ENCODE peak calls at places on chromosomes 2 and 18, in six cellular contexts. C, Y, X, M, Z and O are unnamed samples.

GRCh38 chr2:176817061-176817565 is 395.5 kb upstream of the HNRNPA3 start:
- DNase-seq in C (no peak), Y (no peak), X (no peak), M (peak), Z (no peak), O (no peak)

GRCh38 chr18:57837917-57838548 is 34.9 kb upstream of the ATP8B1 start:
- DNase-seq in C (peak), Y (no peak), X (no peak), M (no peak), Z (no peak), O (no peak)

GRCh38 chr2:128473175-128474013 is 154.7 kb upstream of the HS6ST1 start:
- DNase-seq in C (no peak), Y (no peak), X (no peak), M (no peak), Z (no peak), O (peak)

GRCh38 chr18:63258749-63259580 is 60.6 kb downstream of the BCL2 start:
- DNase-seq in C (no peak), Y (no peak), X (no peak), M (peak), Z (no peak), O (no peak)

GRCh38 chr2:232292395-232293154 is 86.0 kb upstream of the ALPP start:
- DNase-seq in C (no peak), Y (peak), X (peak), M (no peak), Z (peak), O (no peak)

GRCh38 chr18:39960545-39960944 is 1994.5 kb upstream of the PIK3C3 start:
- DNase-seq in C (no peak), Y (no peak), X (no peak), M (no peak), Z (no peak), O (no peak)

GRCh38 chr2:119366649-119367471 is at the start of the genes C2orf76 and DBI:
- DNase-seq in C (peak), Y (peak), X (peak), M (peak), Z (peak), O (peak)

GRCh38 chr2:25279091-25279651 is 62.6 kb downstream of the DNMT3A start:
- DNase-seq in C (no peak), Y (no peak), X (peak), M (no peak), Z (peak), O (no peak)

GRCh38 chr2:5148392-5149085 is 543.6 kb upstream of the SOX11 start:
- DNase-seq in C (no peak), Y (no peak), X (no peak), M (no peak), Z (no peak), O (no peak)

GRCh38 chr2:125471963-125472362 is 1184.0 kb upstream of the GYPC start:
- DNase-seq in C (no peak), Y (peak), X (no peak), M (no peak), Z (no peak), O (no peak)

GRCh38 chr2:106115250-106115649 is 78.9 kb downstream of the UXS1 start:
- DNase-seq in C (no peak), Y (peak), X (no peak), M (no peak), Z (peak), O (no peak)

GRCh38 chr2:88068044-88068443 is 419 bp downstream of the SMYD1 start:
- DNase-seq in C (no peak), Y (no peak), X (no peak), M (no peak), Z (no peak), O (no peak)

GRCh38 chr18:12258719-12259705 is 4.9 kb downstream of the CIDEA start:
- DNase-seq in C (no peak), Y (no peak), X (no peak), M (no peak), Z (no peak), O (no peak)

GRCh38 chr2:205716126-205716525 is 33.8 kb downstream of the NRP2 start:
- DNase-seq in C (no peak), Y (no peak), X (no peak), M (no peak), Z (no peak), O (no peak)

GRCh38 chr2:67018318-67018717 is 378.8 kb upstream of the ETAA1 start:
- DNase-seq in C (no peak), Y (no peak), X (no peak), M (no peak), Z (no peak), O (no peak)

GRCh38 chr2:36451512-36451911 is 95.9 kb downstream of the CRIM1 start:
- DNase-seq in C (no peak), Y (no peak), X (no peak), M (no peak), Z (no peak), O (no peak)